ENCODE peak calls at places on chromosomes 2 and 18, in nine cellular contexts. One of them, this sample, is unnamed.

GRCh38 chr2:108297436-108298141 is 8.9 kb downstream of the SULT1C2 start:
- DNase-seq in coronary artery: no peak
- DNase-seq in psoas muscle: no peak
- DNase-seq in fibroblast of the aortic adventitia: peak; percentile 64
- DNase-seq in Panc1: no peak
- DNase-seq in OCI-LY7: no peak
- DNase-seq in uterus: no peak
- DNase-seq in PC-3: peak; percentile 73
- DNase-seq in cardiac fibroblast: peak; percentile 88
- DNase-seq in this sample: no peak

GRCh38 chr2:11750422-11750821 is 4.0 kb downstream of the LPIN1 start:
- DNase-seq in fibroblast of the aortic adventitia: no peak
- DNase-seq in OCI-LY7: peak; percentile 78
- DNase-seq in uterus: no peak
- DNase-seq in psoas muscle: no peak
- DNase-seq in Panc1: no peak
- DNase-seq in coronary artery: no peak
- DNase-seq in PC-3: no peak
- DNase-seq in cardiac fibroblast: no peak
- DNase-seq in this sample: no peak

GRCh38 chr2:60880633-60880987 is 764 bp upstream of the REL start:
- DNase-seq in uterus: no peak
- DNase-seq in PC-3: peak; percentile 28
- DNase-seq in coronary artery: no peak
- DNase-seq in fibroblast of the aortic adventitia: peak; percentile 48
- DNase-seq in psoas muscle: no peak
- DNase-seq in cardiac fibroblast: no peak
- DNase-seq in Panc1: no peak
- DNase-seq in OCI-LY7: no peak
- DNase-seq in this sample: no peak

GRCh38 chr18:23131693-23132319 is 3.5 kb upstream of the CABLES1 start:
- DNase-seq in OCI-LY7: peak; percentile 88
- DNase-seq in Panc1: no peak
- DNase-seq in coronary artery: no peak
- DNase-seq in PC-3: peak; percentile 85
- DNase-seq in cardiac fibroblast: peak; percentile 91
- DNase-seq in fibroblast of the aortic adventitia: peak; percentile 92
- DNase-seq in psoas muscle: no peak
- DNase-seq in uterus: peak; percentile 57
- DNase-seq in this sample: no peak

GRCh38 chr2:148674063-148675020 is 29.8 kb downstream of the EPC2 start:
- DNase-seq in OCI-LY7: peak; percentile 46
- DNase-seq in Panc1: no peak
- DNase-seq in PC-3: peak; percentile 58
- DNase-seq in fibroblast of the aortic adventitia: no peak
- DNase-seq in uterus: no peak
- DNase-seq in cardiac fibroblast: peak; percentile 48
- DNase-seq in psoas muscle: no peak
- DNase-seq in coronary artery: no peak
- DNase-seq in this sample: no peak

GRCh38 chr2:172109670-172110421 is 7.1 kb upstream of the DLX2 start:
- DNase-seq in psoas muscle: no peak
- DNase-seq in fibroblast of the aortic adventitia: no peak
- DNase-seq in cardiac fibroblast: no peak
- DNase-seq in uterus: no peak
- DNase-seq in PC-3: no peak
- DNase-seq in coronary artery: no peak
- DNase-seq in Panc1: no peak
- DNase-seq in OCI-LY7: no peak
- DNase-seq in this sample: no peak

GRCh38 chr2:133407341-133407740 is 160.9 kb downstream of the NCKAP5 start:
- DNase-seq in coronary artery: no peak
- DNase-seq in cardiac fibroblast: no peak
- DNase-seq in uterus: no peak
- DNase-seq in OCI-LY7: no peak
- DNase-seq in fibroblast of the aortic adventitia: no peak
- DNase-seq in PC-3: no peak
- DNase-seq in Panc1: no peak
- DNase-seq in psoas muscle: no peak
- DNase-seq in this sample: no peak

GRCh38 chr18:69787825-69788547 is 159.7 kb downstream of the CD226 start:
- DNase-seq in OCI-LY7: no peak
- DNase-seq in PC-3: peak; percentile 75
- DNase-seq in psoas muscle: no peak
- DNase-seq in Panc1: no peak
- DNase-seq in cardiac fibroblast: peak; percentile 68
- DNase-seq in uterus: no peak
- DNase-seq in fibroblast of the aortic adventitia: peak; percentile 56
- DNase-seq in coronary artery: no peak
- DNase-seq in this sample: no peak

GRCh38 chr2:134508396-134508795 is 210.4 kb downstream of the TMEM163 start:
- DNase-seq in OCI-LY7: no peak
- DNase-seq in Panc1: no peak
- DNase-seq in cardiac fibroblast: no peak
- DNase-seq in uterus: no peak
- DNase-seq in psoas muscle: no peak
- DNase-seq in coronary artery: no peak
- DNase-seq in PC-3: no peak
- DNase-seq in fibroblast of the aortic adventitia: no peak
- DNase-seq in this sample: no peak

GRCh38 chr2:46171441-46171953 is 125.7 kb upstream of the EPAS1 start:
- DNase-seq in Panc1: no peak
- DNase-seq in psoas muscle: no peak
- DNase-seq in fibroblast of the aortic adventitia: peak; percentile 81
- DNase-seq in uterus: no peak
- DNase-seq in cardiac fibroblast: peak; percentile 83
- DNase-seq in OCI-LY7: no peak
- DNase-seq in PC-3: peak; percentile 83
- DNase-seq in coronary artery: peak; percentile 69
- DNase-seq in this sample: peak; percentile 26

GRCh38 chr2:216808805-216809425 is 50.9 kb downstream of the TNP1 start:
- DNase-seq in cardiac fibroblast: no peak
- DNase-seq in coronary artery: no peak
- DNase-seq in fibroblast of the aortic adventitia: no peak
- DNase-seq in OCI-LY7: no peak
- DNase-seq in PC-3: no peak
- DNase-seq in Panc1: no peak
- DNase-seq in psoas muscle: no peak
- DNase-seq in uterus: no peak
- DNase-seq in this sample: no peak

DNA sequence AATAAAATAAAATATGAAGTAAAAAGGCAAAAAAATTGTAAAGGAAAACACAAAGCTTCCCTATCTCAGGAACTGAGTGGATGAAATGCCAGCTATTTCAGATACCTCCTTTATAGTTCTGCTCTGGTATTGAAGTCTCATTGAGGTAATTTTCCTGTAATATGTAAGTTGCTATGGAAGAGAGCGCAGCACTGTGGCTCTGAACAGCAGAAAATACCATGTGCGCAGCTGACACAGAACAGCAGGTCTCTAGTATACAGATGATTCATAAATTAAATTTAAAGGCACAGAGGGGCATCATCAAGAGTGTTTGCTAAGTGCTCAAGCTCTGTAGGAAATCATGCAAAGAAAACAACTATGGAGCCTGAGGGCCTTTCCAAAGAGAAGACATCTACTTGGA is 315.3 kb upstream of the CDH7 start:
- DNase-seq in fibroblast of the aortic adventitia: no peak
- DNase-seq in PC-3: no peak
- DNase-seq in Panc1: no peak
- DNase-seq in cardiac fibroblast: no peak
- DNase-seq in uterus: no peak
- DNase-seq in OCI-LY7: no peak
- DNase-seq in coronary artery: no peak
- DNase-seq in psoas muscle: no peak
- DNase-seq in this sample: no peak
- TF ChIP-seq CTCF in fibroblast of the aortic adventitia: no peak
- TF ChIP-seq CTCF in PC-3: no peak
- TF ChIP-seq CTCF in Panc1: no peak
- TF ChIP-seq CTCF in cardiac fibroblast: no peak
- TF ChIP-seq CTCF in uterus: no peak
- TF ChIP-seq CTCF in OCI-LY7: no peak
- TF ChIP-seq CTCF in coronary artery: no peak
- TF ChIP-seq CTCF in psoas muscle: no peak
- TF ChIP-seq CTCF in this sample: no peak

GRCh38 chr2:188527701-188528100 is 236.0 kb downstream of the GULP1 start:
- DNase-seq in PC-3: no peak
- DNase-seq in cardiac fibroblast: no peak
- DNase-seq in coronary artery: no peak
- DNase-seq in psoas muscle: no peak
- DNase-seq in OCI-LY7: no peak
- DNase-seq in Panc1: no peak
- DNase-seq in fibroblast of the aortic adventitia: peak; percentile 27
- DNase-seq in uterus: no peak
- DNase-seq in this sample: no peak
- H3K4me3 ChIP-seq in PC-3: no peak overlapping the region
- H3K4me3 ChIP-seq in cardiac fibroblast: no peak overlapping the region
- H3K4me3 ChIP-seq in coronary artery: peak overlapping the region; percentile 44
- H3K4me3 ChIP-seq in psoas muscle: no peak overlapping the region
- H3K4me3 ChIP-seq in OCI-LY7: no peak overlapping the region
- H3K4me3 ChIP-seq in Panc1: no peak overlapping the region
- H3K4me3 ChIP-seq in fibroblast of the aortic adventitia: peak overlapping the region; percentile 15
- H3K4me3 ChIP-seq in uterus: no peak overlapping the region
- H3K4me3 ChIP-seq in this sample: no peak overlapping the region

GRCh38 chr2:144890828-144891227 is 370.9 kb upstream of the ZEB2 start:
- DNase-seq in Panc1: no peak
- DNase-seq in cardiac fibroblast: peak; percentile 63
- DNase-seq in OCI-LY7: peak; percentile 68
- DNase-seq in psoas muscle: no peak
- DNase-seq in coronary artery: no peak
- DNase-seq in fibroblast of the aortic adventitia: peak; percentile 53
- DNase-seq in uterus: no peak
- DNase-seq in PC-3: peak; percentile 54
- DNase-seq in this sample: no peak
- TF ChIP-seq CTCF in Panc1: no peak
- TF ChIP-seq CTCF in cardiac fibroblast: peak; percentile 36
- TF ChIP-seq CTCF in OCI-LY7: peak; percentile 73
- TF ChIP-seq CTCF in psoas muscle: no peak
- TF ChIP-seq CTCF in coronary artery: no peak
- TF ChIP-seq CTCF in fibroblast of the aortic adventitia: peak; percentile 35
- TF ChIP-seq CTCF in uterus: no peak
- TF ChIP-seq CTCF in PC-3: peak; percentile 47
- TF ChIP-seq CTCF in this sample: no peak

DNA sequence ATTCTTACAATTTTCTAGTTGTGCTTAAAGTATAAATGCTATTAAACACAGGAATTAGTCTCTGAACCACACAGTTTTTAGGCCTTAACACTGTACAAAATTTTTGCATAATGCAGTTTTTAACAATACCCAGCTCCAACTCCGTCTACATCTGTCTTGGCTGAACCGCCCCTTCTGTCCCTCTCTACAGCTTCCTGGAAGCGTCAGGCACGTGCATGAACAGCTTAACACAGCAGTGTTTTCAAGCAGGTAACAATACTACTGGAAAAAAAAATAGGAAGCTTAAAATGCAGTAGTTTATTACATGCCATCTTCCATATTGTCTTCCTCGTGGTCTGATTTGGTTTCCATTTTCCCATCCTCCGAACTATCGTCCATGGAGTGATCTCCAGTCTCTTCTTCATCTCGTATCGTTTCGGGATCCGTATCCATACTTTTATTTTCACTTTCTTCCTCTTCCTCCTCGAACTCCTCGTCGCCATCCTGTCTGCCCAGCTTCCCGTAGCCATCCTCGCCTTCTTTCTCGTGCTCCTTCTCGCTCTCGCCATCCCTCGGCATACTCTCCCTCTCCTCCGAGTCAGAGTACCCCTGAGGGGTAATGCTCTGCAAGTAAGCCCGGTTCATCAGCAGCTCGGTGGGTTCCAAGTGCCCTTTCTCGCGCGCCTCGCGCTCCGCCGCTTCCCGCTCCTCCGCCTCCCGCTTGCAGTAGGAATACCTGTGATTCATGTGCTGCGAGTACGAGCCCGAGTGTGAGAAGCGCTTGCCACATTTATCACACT is 130.6 kb downstream of the ZEB2 start:
- DNase-seq in psoas muscle: no peak
- DNase-seq in Panc1: no peak
- DNase-seq in OCI-LY7: no peak
- DNase-seq in uterus: no peak
- DNase-seq in coronary artery: no peak
- DNase-seq in cardiac fibroblast: no peak
- DNase-seq in fibroblast of the aortic adventitia: no peak
- DNase-seq in PC-3: peak; percentile 48
- DNase-seq in this sample: no peak
- H3K4me3 ChIP-seq in psoas muscle: no peak overlapping the region
- H3K4me3 ChIP-seq in Panc1: peak overlapping the region; percentile 76
- H3K4me3 ChIP-seq in OCI-LY7: no peak overlapping the region
- H3K4me3 ChIP-seq in uterus: no peak overlapping the region
- H3K4me3 ChIP-seq in coronary artery: peak overlapping the region; percentile 18
- H3K4me3 ChIP-seq in cardiac fibroblast: no peak overlapping the region
- H3K4me3 ChIP-seq in fibroblast of the aortic adventitia: no peak overlapping the region
- H3K4me3 ChIP-seq in PC-3: peak overlapping the region; percentile 72
- H3K4me3 ChIP-seq in this sample: no peak overlapping the region

GRCh38 chr2:127586136-127586535 is 50.7 kb downstream of the MYO7B start:
- DNase-seq in OCI-LY7: no peak
- DNase-seq in PC-3: no peak
- DNase-seq in uterus: no peak
- DNase-seq in psoas muscle: no peak
- DNase-seq in cardiac fibroblast: no peak
- DNase-seq in fibroblast of the aortic adventitia: no peak
- DNase-seq in coronary artery: no peak
- DNase-seq in Panc1: no peak
- DNase-seq in this sample: no peak
- TF ChIP-seq CTCF in OCI-LY7: no peak
- TF ChIP-seq CTCF in PC-3: no peak
- TF ChIP-seq CTCF in uterus: no peak
- TF ChIP-seq CTCF in psoas muscle: no peak
- TF ChIP-seq CTCF in cardiac fibroblast: no peak
- TF ChIP-seq CTCF in fibroblast of the aortic adventitia: no peak
- TF ChIP-seq CTCF in coronary artery: no peak
- TF ChIP-seq CTCF in Panc1: no peak
- TF ChIP-seq CTCF in this sample: no peak

DNA sequence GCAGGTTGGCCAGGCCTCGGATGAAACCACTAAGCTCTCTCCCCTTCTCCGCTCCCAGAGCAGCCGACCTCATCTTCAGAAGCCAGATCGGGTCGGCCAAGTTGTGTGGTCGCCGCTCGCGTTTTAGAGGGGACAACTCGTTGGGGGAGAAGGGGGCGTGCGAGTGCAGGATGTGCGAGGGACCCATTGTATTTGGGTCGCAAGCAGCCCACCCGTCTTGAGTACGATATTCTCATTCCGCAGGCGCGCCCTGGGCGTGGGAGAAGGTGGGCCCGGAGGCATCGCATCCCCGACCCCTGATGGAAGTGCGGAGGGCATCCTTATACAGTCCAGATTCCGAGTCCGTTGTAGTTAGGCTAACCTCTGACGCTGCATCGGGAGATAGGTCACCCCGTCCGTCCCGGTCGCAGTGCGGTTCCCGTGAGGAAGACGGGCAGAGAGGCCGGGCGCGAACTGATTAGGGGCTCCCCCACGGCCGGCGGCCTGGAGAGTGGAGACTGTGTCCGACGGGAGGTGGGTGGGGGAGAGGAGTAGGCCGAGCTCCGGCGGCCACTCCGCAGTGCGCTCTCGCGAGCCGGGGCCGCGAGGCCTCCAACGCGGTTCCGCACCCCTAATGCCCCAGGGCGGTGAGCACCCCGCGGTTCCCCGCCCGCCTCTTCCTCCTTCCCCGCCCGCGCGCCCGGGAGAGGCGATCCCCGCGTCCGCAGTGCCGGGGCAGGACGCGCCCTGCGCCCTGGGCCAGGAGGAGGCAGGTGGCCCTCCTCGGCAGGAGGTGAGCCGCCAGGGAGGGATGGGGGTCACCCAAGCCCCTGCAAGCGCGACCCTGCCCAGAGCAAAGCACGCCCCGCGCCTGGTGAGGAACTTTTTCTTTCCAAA is 1.6 kb upstream of the SP5 start:
- DNase-seq in OCI-LY7: no peak
- DNase-seq in PC-3: no peak
- DNase-seq in coronary artery: no peak
- DNase-seq in psoas muscle: peak; percentile 18
- DNase-seq in Panc1: no peak
- DNase-seq in uterus: no peak
- DNase-seq in fibroblast of the aortic adventitia: no peak
- DNase-seq in cardiac fibroblast: no peak
- DNase-seq in this sample: no peak
- H3K4me3 ChIP-seq in OCI-LY7: no peak overlapping the region
- H3K4me3 ChIP-seq in PC-3: no peak overlapping the region
- H3K4me3 ChIP-seq in coronary artery: peak overlapping the region; percentile 70
- H3K4me3 ChIP-seq in psoas muscle: peak overlapping the region; percentile 69
- H3K4me3 ChIP-seq in Panc1: peak overlapping the region; percentile 51
- H3K4me3 ChIP-seq in uterus: peak overlapping the region; percentile 37
- H3K4me3 ChIP-seq in fibroblast of the aortic adventitia: no peak overlapping the region
- H3K4me3 ChIP-seq in cardiac fibroblast: no peak overlapping the region
- H3K4me3 ChIP-seq in this sample: peak overlapping the region; percentile 47